ENCODE peak calls at places on chromosomes 11 and 22, in nine cellular contexts. G is mesendoderm; L is heart right ventricle; F is EH; B is NB4; N is CD8-positive, alpha-beta T cell; C is stimulated activated CD8-positive, alpha-beta memory T cell treated with anti-CD3 and anti-CD28 coated beads, Interleukin-7, amount 100 ng/mL, for 48 hours; J is Panc1; W is ELF-1. E is an unnamed sample.
A peak's percentile ranks its signal among the peaks of the same experiment; 100 is the strongest.

GRCh38 chr11:75202195-75202594 is 38.4 kb upstream of the TPBGL start:
- DNase-seq in F (no peak), W (no peak), C (no peak), L (no peak), N (no peak), B (no peak), G (no peak), J (no peak), E (no peak)

GRCh38 chr22:50282361-50283144 is 12.4 kb upstream of the MAPK11 start:
- DNase-seq in J (no peak), N (no peak), L (no peak), C (no peak), G (peak; percentile 77), B (no peak), W (peak; percentile 61), F (peak; percentile 88), E (no peak)

GRCh38 chr22:26398741-26399153 is 30.3 kb upstream of the ASPHD2 start:
- DNase-seq in C (peak; percentile 37), N (peak; percentile 39), W (peak; percentile 64), G (peak; percentile 77), J (peak; percentile 15), L (peak; percentile 43), B (peak; percentile 70), F (peak; percentile 82), E (peak; percentile 88)

GRCh38 chr11:133964946-133965632 is 8.3 kb upstream of the IGSF9B start:
- DNase-seq in W (no peak), F (peak; percentile 12), J (no peak), L (no peak), C (no peak), G (no peak), N (no peak), B (peak; percentile 44), E (no peak)

GRCh38 chr11:69173326-69173725 is 17.6 kb downstream of the SMIM38 start:
- DNase-seq in N (no peak), B (no peak), G (no peak), C (no peak), F (peak; percentile 16), W (no peak), J (no peak), L (no peak), E (no peak)

GRCh38 chr22:22079404-22080148 is 97.0 kb upstream of the TOP3B start:
- DNase-seq in J (no peak), W (no peak), B (no peak), C (no peak), N (no peak), L (no peak), G (no peak), F (no peak), E (no peak)

GRCh38 chr22:21450858-21451331 is 16.3 kb upstream of the TMEM191C start:
- DNase-seq in W (no peak), B (no peak), L (peak; percentile 2), G (no peak), N (no peak), J (no peak), F (no peak), C (no peak), E (no peak)

GRCh38 chr11:10388096-10388495 is 67.0 kb upstream of the AMPD3 start:
- DNase-seq in L (no peak), F (no peak), C (no peak), G (no peak), N (no peak), B (no peak), W (peak; percentile 55), J (no peak), E (no peak)

GRCh38 chr11:12802418-12803085 is 128.3 kb downstream of the TEAD1 start:
- DNase-seq in C (no peak), J (no peak), L (peak; percentile 54), G (peak; percentile 78), B (no peak), N (no peak), W (peak; percentile 87), F (peak; percentile 81), E (peak; percentile 62)

GRCh38 chr11:2790581-2790925 is 90.8 kb upstream of the KCNQ1OT1 start:
- DNase-seq in B (no peak), G (no peak), W (no peak), C (no peak), N (peak; percentile 3), L (no peak), J (no peak), F (no peak), E (no peak)

GRCh38 chr11:75583710-75584658 is 21.9 kb downstream of the SERPINH1 start:
- DNase-seq in G (peak; percentile 87), W (peak; percentile 70), B (peak; percentile 75), N (no peak), J (no peak), F (peak; percentile 68), L (peak; percentile 78), C (no peak), E (no peak)

GRCh38 chr11:71212871-71213559 is 39.4 kb downstream of the SHANK2 start:
- DNase-seq in W (no peak), J (no peak), C (no peak), F (no peak), N (no peak), G (no peak), B (no peak), L (no peak), E (no peak)

GRCh38 chr11:99584822-99585221 is 564.1 kb downstream of the CNTN5 start:
- DNase-seq in C (no peak), G (no peak), W (no peak), N (no peak), L (no peak), F (no peak), B (no peak), J (no peak), E (no peak)

GRCh38 chr11:16587670-16588069 is 150.8 kb upstream of the C11orf58 start:
- DNase-seq in N (no peak), G (no peak), C (no peak), F (no peak), J (no peak), W (no peak), L (peak; percentile 68), B (no peak), E (no peak)

GRCh38 chr22:48902983-48903650 is 924.6 kb downstream of the BRD1 start:
- DNase-seq in W (no peak), J (no peak), G (no peak), B (no peak), C (no peak), L (no peak), N (no peak), F (no peak), E (no peak)

GRCh38 chr11:35354644-35355043 is 64.7 kb downstream of the SLC1A2 start:
- DNase-seq in G (no peak), J (no peak), B (no peak), C (no peak), W (no peak), F (peak; percentile 89), N (no peak), L (no peak), E (no peak)

GRCh38 chr11:38156495-38157146 is 1558.6 kb upstream of the RAG2 start:
- DNase-seq in B (peak; percentile 76), W (no peak), N (no peak), C (no peak), L (no peak), F (no peak), J (no peak), G (no peak), E (no peak)

GRCh38 chr11:130213979-130214281 is 54.3 kb downstream of the ST14 start:
- DNase-seq in W (no peak), B (no peak), C (no peak), J (no peak), G (no peak), F (no peak), N (no peak), L (no peak), E (no peak)

GRCh38 chr11:63557548-63557947 is 5.6 kb downstream of the PLAAT2 start:
- DNase-seq in N (no peak), F (no peak), W (no peak), L (no peak), B (no peak), C (no peak), J (no peak), G (no peak), E (no peak)

GRCh38 chr11:119056397-119056999 is 507 bp downstream of the HYOU1 start:
- DNase-seq in B (peak; percentile 33), G (peak; percentile 77), W (peak; percentile 47), F (peak; percentile 15), N (peak; percentile 46), C (no peak), J (no peak), L (peak; percentile 24), E (no peak)

GRCh38 chr11:95531116-95531515 is 258.5 kb downstream of the FAM76B start:
- DNase-seq in N (no peak), F (no peak), G (peak; percentile 19), B (peak; percentile 66), W (no peak), L (no peak), J (no peak), C (no peak), E (no peak)

GRCh38 chr11:71116435-71117040 is 135.8 kb downstream of the SHANK2 start:
- DNase-seq in L (no peak), C (no peak), N (no peak), B (peak; percentile 20), W (no peak), F (no peak), J (no peak), G (peak; percentile 11), E (no peak)

GRCh38 chr22:47000888-47001287 is 238.4 kb downstream of the TBC1D22A start:
- DNase-seq in B (no peak), F (no peak), L (no peak), W (no peak), N (no peak), C (no peak), G (no peak), J (no peak), E (no peak)

GRCh38 chr11:6771926-6772898 is at the start of gene OR2AG2:
- DNase-seq in W (no peak), N (no peak), J (no peak), G (no peak), C (no peak), F (no peak), L (no peak), B (peak; percentile 59), E (no peak)

GRCh38 chr22:38569972-38570840 is at the start of gene DMC1:
- DNase-seq in N (peak; percentile 99), F (peak; percentile 88), L (peak; percentile 94), B (peak; percentile 96), J (no peak), C (peak; percentile 97), W (peak; percentile 84), G (peak; percentile 97), E (peak; percentile 87)

GRCh38 chr22:41659941-41660340 is 28.7 kb downstream of the SNU13 start:
- DNase-seq in N (no peak), J (no peak), C (no peak), B (no peak), L (peak; percentile 27), W (no peak), F (no peak), G (no peak), E (no peak)

GRCh38 chr11:37504925-37505324 is 906.9 kb upstream of the RAG2 start:
- DNase-seq in L (no peak), G (peak; percentile 56), B (no peak), F (peak; percentile 96), N (no peak), J (no peak), C (no peak), W (peak; percentile 5), E (no peak)

GRCh38 chr11:3984896-3985295 is 109.7 kb upstream of the RRM1 start:
- DNase-seq in B (peak; percentile 28), N (peak; percentile 38), L (no peak), W (no peak), G (peak; percentile 21), C (peak; percentile 32), J (no peak), F (no peak), E (no peak)